ENCODE peak calls at places on chromosomes 2 and 18, in four cellular contexts. M, O, U and D are unnamed samples.

GRCh38 chr2:188607501-188607900 is 315.8 kb downstream of the GULP1 start:
- DNase-seq in M (no peak), O (peak), U (no peak), D (peak)

GRCh38 chr2:231556981-231557380 is 26.7 kb upstream of the NMUR1 start:
- DNase-seq in M (no peak), O (no peak), U (no peak), D (no peak)

GRCh38 chr2:240356700-240357640 is 78.5 kb upstream of the GPC1 start:
- DNase-seq in M (no peak), U (no peak), O (no peak), D (no peak)

GRCh38 chr2:207283356-207283755 is 117.6 kb upstream of the KLF7 start:
- DNase-seq in U (peak), O (peak), M (no peak), D (peak)

GRCh38 chr2:26495705-26496271 is 17.9 kb upstream of the OTOF start:
- DNase-seq in O (no peak), M (no peak), U (no peak), D (no peak)

GRCh38 chr2:15689654-15690053 is 98.0 kb downstream of the DDX1 start:
- DNase-seq in O (no peak), U (no peak), M (no peak), D (no peak)

GRCh38 chr2:157874997-157875719 is 972 bp downstream of the ACVR1 start:
- DNase-seq in O (peak), M (peak), U (peak), D (peak)

GRCh38 chr2:124836415-124836814 is 811.3 kb downstream of the CNTNAP5 start:
- DNase-seq in U (no peak), M (no peak), O (no peak), D (peak)

GRCh38 chr2:161982548-161982947 is 91.5 kb downstream of the DPP4 start:
- DNase-seq in U (no peak), O (no peak), M (no peak), D (no peak)

GRCh38 chr18:68439672-68440071 is 275.2 kb downstream of the TMX3 start:
- DNase-seq in U (no peak), O (peak), M (no peak), D (no peak)

GRCh38 chr2:163364736-163365135 is 371.1 kb downstream of the FIGN start:
- DNase-seq in O (no peak), M (no peak), U (no peak), D (no peak)

GRCh38 chr18:57644540-57644939 is 22.9 kb upstream of the NARS1 start:
- DNase-seq in O (peak), U (no peak), M (no peak), D (no peak)

GRCh38 chr2:169702979-169703378 is 8.7 kb downstream of the PHOSPHO2 start:
- DNase-seq in U (no peak), O (peak), M (no peak), D (peak)

GRCh38 chr2:88227446-88227845 is 57.3 kb downstream of the THNSL2 start:
- DNase-seq in M (peak), U (no peak), O (peak), D (no peak)

GRCh38 chr2:31232586-31232985 is 1.4 kb upstream of the EHD3 start:
- DNase-seq in M (no peak), O (no peak), U (no peak), D (no peak)

GRCh38 chr2:156666130-156666785 is 230.1 kb downstream of the GPD2 start:
- DNase-seq in O (no peak), M (no peak), U (no peak), D (no peak)

GRCh38 chr2:190477563-190478454 is 56.7 kb downstream of the NEMP2 start:
- DNase-seq in U (peak), O (no peak), M (no peak), D (peak)

GRCh38 chr18:63095768-63096167 is 223.8 kb downstream of the BCL2 start:
- DNase-seq in U (no peak), O (no peak), M (no peak), D (no peak)

GRCh38 chr18:8326763-8327394 is 282.4 kb upstream of the RAB12 start:
- DNase-seq in O (no peak), M (no peak), U (no peak), D (no peak)

GRCh38 chr2:85353876-85354285 is 447 bp downstream of the RETSAT start:
- DNase-seq in U (peak), M (peak), O (peak), D (peak)

GRCh38 chr2:50066858-50067257 is 912.5 kb upstream of the FSHR start:
- DNase-seq in M (no peak), U (peak), O (no peak), D (no peak)

GRCh38 chr2:234275515-234275914 is 221.4 kb downstream of the ARL4C start:
- DNase-seq in O (no peak), U (no peak), M (no peak), D (no peak)

GRCh38 chr2:205527801-205528200 is 154.5 kb upstream of the NRP2 start:
- DNase-seq in O (peak), M (no peak), U (no peak), D (no peak)

GRCh38 chr2:69980408-69980807 is 19.0 kb upstream of the ASPRV1 start:
- DNase-seq in U (no peak), M (peak), O (peak), D (peak)